ENCODE peak calls at places on chromosomes 5 and 9, in four cellular contexts. One of them, this sample, is unnamed.

GRCh38 chr5:139759219-139759721 is 36.3 kb upstream of the PSD2 start:
- DNase-seq in breast epithelium: no peak
- DNase-seq in stimulated activated CD4-positive, alpha-beta T cell treated with anti-CD3 and anti-CD28 coated beads, Interleukin-4, amount 100 ng/mL, for 48 hours: no peak
- DNase-seq in mucosa of descending colon: no peak
- DNase-seq in this sample: no peak

GRCh38 chr5:79069488-79070001 is at the start of the genes BHMT2 and DMGDH:
- DNase-seq in breast epithelium: no peak
- DNase-seq in mucosa of descending colon: peak; percentile 4
- DNase-seq in stimulated activated CD4-positive, alpha-beta T cell treated with anti-CD3 and anti-CD28 coated beads, Interleukin-4, amount 100 ng/mL, for 48 hours: no peak
- DNase-seq in this sample: peak; percentile 8

GRCh38 chr5:167413503-167413902 is 877.9 kb upstream of the WWC1 start:
- DNase-seq in mucosa of descending colon: peak; percentile 14
- DNase-seq in breast epithelium: no peak
- DNase-seq in stimulated activated CD4-positive, alpha-beta T cell treated with anti-CD3 and anti-CD28 coated beads, Interleukin-4, amount 100 ng/mL, for 48 hours: no peak
- DNase-seq in this sample: no peak

GRCh38 chr9:95177617-95178016 is 139.9 kb downstream of the FANCC start:
- DNase-seq in stimulated activated CD4-positive, alpha-beta T cell treated with anti-CD3 and anti-CD28 coated beads, Interleukin-4, amount 100 ng/mL, for 48 hours: no peak
- DNase-seq in mucosa of descending colon: no peak
- DNase-seq in breast epithelium: no peak
- DNase-seq in this sample: no peak

GRCh38 chr5:135429886-135430437 is 17.2 kb downstream of the DCANP1 start:
- DNase-seq in breast epithelium: no peak
- DNase-seq in stimulated activated CD4-positive, alpha-beta T cell treated with anti-CD3 and anti-CD28 coated beads, Interleukin-4, amount 100 ng/mL, for 48 hours: no peak
- DNase-seq in mucosa of descending colon: no peak
- DNase-seq in this sample: no peak

GRCh38 chr9:121122450-121123032 is 47.8 kb downstream of the CNTRL start:
- DNase-seq in breast epithelium: no peak
- DNase-seq in stimulated activated CD4-positive, alpha-beta T cell treated with anti-CD3 and anti-CD28 coated beads, Interleukin-4, amount 100 ng/mL, for 48 hours: no peak
- DNase-seq in mucosa of descending colon: no peak
- DNase-seq in this sample: no peak

GRCh38 chr9:36399980-36400331 is at the start of gene RNF38:
- DNase-seq in stimulated activated CD4-positive, alpha-beta T cell treated with anti-CD3 and anti-CD28 coated beads, Interleukin-4, amount 100 ng/mL, for 48 hours: no peak
- DNase-seq in breast epithelium: no peak
- DNase-seq in mucosa of descending colon: no peak
- DNase-seq in this sample: no peak

GRCh38 chr5:74341221-74341620 is 299.3 kb downstream of the ENC1 start:
- DNase-seq in breast epithelium: no peak
- DNase-seq in mucosa of descending colon: no peak
- DNase-seq in stimulated activated CD4-positive, alpha-beta T cell treated with anti-CD3 and anti-CD28 coated beads, Interleukin-4, amount 100 ng/mL, for 48 hours: no peak
- DNase-seq in this sample: no peak

GRCh38 chr9:120883608-120883996 is 6.6 kb upstream of the PHF19 start:
- DNase-seq in mucosa of descending colon: no peak
- DNase-seq in stimulated activated CD4-positive, alpha-beta T cell treated with anti-CD3 and anti-CD28 coated beads, Interleukin-4, amount 100 ng/mL, for 48 hours: no peak
- DNase-seq in breast epithelium: no peak
- DNase-seq in this sample: no peak

GRCh38 chr9:113186241-113186755 is 34.8 kb downstream of the FKBP15 start:
- DNase-seq in stimulated activated CD4-positive, alpha-beta T cell treated with anti-CD3 and anti-CD28 coated beads, Interleukin-4, amount 100 ng/mL, for 48 hours: no peak
- DNase-seq in mucosa of descending colon: no peak
- DNase-seq in breast epithelium: no peak
- DNase-seq in this sample: no peak

GRCh38 chr5:57690724-57691123 is 208.1 kb upstream of the ACTBL2 start:
- DNase-seq in stimulated activated CD4-positive, alpha-beta T cell treated with anti-CD3 and anti-CD28 coated beads, Interleukin-4, amount 100 ng/mL, for 48 hours: no peak
- DNase-seq in mucosa of descending colon: no peak
- DNase-seq in breast epithelium: no peak
- DNase-seq in this sample: no peak

GRCh38 chr5:756865-757345 is 27.6 kb downstream of the ZDHHC11B start:
- DNase-seq in mucosa of descending colon: peak; percentile 52
- DNase-seq in stimulated activated CD4-positive, alpha-beta T cell treated with anti-CD3 and anti-CD28 coated beads, Interleukin-4, amount 100 ng/mL, for 48 hours: no peak
- DNase-seq in breast epithelium: peak; percentile 54
- DNase-seq in this sample: peak; percentile 49

GRCh38 chr9:29850664-29851063 is 2277.4 kb upstream of the C9orf72 start:
- DNase-seq in breast epithelium: no peak
- DNase-seq in mucosa of descending colon: no peak
- DNase-seq in stimulated activated CD4-positive, alpha-beta T cell treated with anti-CD3 and anti-CD28 coated beads, Interleukin-4, amount 100 ng/mL, for 48 hours: no peak
- DNase-seq in this sample: no peak

GRCh38 chr5:132592521-132592920 is 35.7 kb downstream of the RAD50 start:
- DNase-seq in stimulated activated CD4-positive, alpha-beta T cell treated with anti-CD3 and anti-CD28 coated beads, Interleukin-4, amount 100 ng/mL, for 48 hours: no peak
- DNase-seq in mucosa of descending colon: no peak
- DNase-seq in breast epithelium: no peak
- DNase-seq in this sample: no peak

GRCh38 chr5:145463634-145464033 is 371.5 kb downstream of the PRELID2 start:
- DNase-seq in stimulated activated CD4-positive, alpha-beta T cell treated with anti-CD3 and anti-CD28 coated beads, Interleukin-4, amount 100 ng/mL, for 48 hours: no peak
- DNase-seq in breast epithelium: no peak
- DNase-seq in mucosa of descending colon: no peak
- DNase-seq in this sample: no peak

GRCh38 chr9:13324988-13325387 is 45.5 kb upstream of the MPDZ start:
- DNase-seq in breast epithelium: no peak
- DNase-seq in mucosa of descending colon: no peak
- DNase-seq in stimulated activated CD4-positive, alpha-beta T cell treated with anti-CD3 and anti-CD28 coated beads, Interleukin-4, amount 100 ng/mL, for 48 hours: no peak
- DNase-seq in this sample: no peak

GRCh38 chr5:108101816-108102215 is 280.1 kb downstream of the FBXL17 start:
- DNase-seq in stimulated activated CD4-positive, alpha-beta T cell treated with anti-CD3 and anti-CD28 coated beads, Interleukin-4, amount 100 ng/mL, for 48 hours: no peak
- DNase-seq in mucosa of descending colon: no peak
- DNase-seq in breast epithelium: no peak
- DNase-seq in this sample: no peak

This sample was measured in transverse colon.